ENCODE peak calls at places on chromosomes 13 and 19, in seven cellular contexts. X is GM23338, P is cardiac muscle cell, J is right lobe of liver, M is AG04449, S is A549, V is NB4. E is an unnamed sample.

GRCh38 chr13:81987159-81987558 is 1646.2 kb upstream of the SPRY2 start:
- DNase-seq in X (peak), P (no peak), J (no peak), M (no peak), S (no peak), V (no peak), E (no peak)

GRCh38 chr13:84653915-84654534 is 771.8 kb upstream of the SLITRK1 start:
- DNase-seq in X (no peak), P (no peak), J (no peak), M (no peak), S (no peak), V (no peak), E (no peak)

GRCh38 chr19:6551607-6552450 is 21.0 kb downstream of the TNFSF9 start:
- DNase-seq in X (peak), P (peak), J (no peak), M (no peak), S (peak), V (peak), E (no peak)

GRCh38 chr13:40401911-40402776 is 264.3 kb downstream of the FOXO1 start:
- DNase-seq in X (no peak), P (peak), J (peak), M (peak), S (peak), V (peak), E (peak)

GRCh38 chr19:12159773-12160414 is 3.0 kb upstream of the ZNF136 start:
- DNase-seq in X (peak), P (no peak), J (no peak), M (no peak), S (no peak), V (peak), E (no peak)

GRCh38 chr13:67278230-67278629 is 48.1 kb upstream of the PCDH9 start:
- DNase-seq in X (no peak), P (peak), J (no peak), M (no peak), S (no peak), V (no peak), E (no peak)

GRCh38 chr13:113441661-113442060 is 11.6 kb downstream of the ADPRHL1 start:
- DNase-seq in X (no peak), P (no peak), J (no peak), M (no peak), S (no peak), V (no peak), E (no peak)

GRCh38 chr19:19074172-19074905 is 10.5 kb downstream of the SLC25A42 start:
- DNase-seq in X (no peak), P (no peak), J (no peak), M (no peak), S (no peak), V (peak), E (no peak)

GRCh38 chr13:91946498-91947070 is 548.2 kb downstream of the GPC5 start:
- DNase-seq in X (peak), P (peak), J (no peak), M (no peak), S (peak), V (peak), E (no peak)

GRCh38 chr19:1929051-1929742 is 11.8 kb upstream of the CSNK1G2 start:
- DNase-seq in X (peak), P (peak), J (peak), M (no peak), S (peak), V (peak), E (peak)

GRCh38 chr19:29812881-29813275 is 1.1 kb downstream of the CCNE1 start:
- DNase-seq in X (no peak), P (no peak), J (peak), M (no peak), S (no peak), V (no peak), E (no peak)

GRCh38 chr19:39704181-39705044 is at the start of gene LGALS14:
- DNase-seq in X (no peak), P (no peak), J (no peak), M (no peak), S (no peak), V (no peak), E (no peak)

GRCh38 chr19:6738726-6739389 is 622 bp upstream of the TRIP10 start:
- DNase-seq in X (peak), P (no peak), J (peak), M (no peak), S (no peak), V (no peak), E (peak)

GRCh38 chr19:8131517-8131916 is 17.9 kb downstream of the FBN3 start:
- DNase-seq in X (no peak), P (no peak), J (no peak), M (no peak), S (no peak), V (no peak), E (no peak)

GRCh38 chr13:25654332-25654731 is 282.6 kb downstream of the ATP8A2 start:
- DNase-seq in X (no peak), P (no peak), J (no peak), M (no peak), S (no peak), V (no peak), E (no peak)

GRCh38 chr19:34436716-34437115 is 8.5 kb downstream of the UBA2 start:
- DNase-seq in X (no peak), P (peak), J (no peak), M (no peak), S (no peak), V (no peak), E (no peak)

GRCh38 chr19:17836530-17836929 is 11.3 kb downstream of the JAK3 start:
- DNase-seq in X (no peak), P (no peak), J (no peak), M (no peak), S (no peak), V (no peak), E (no peak)

DNA sequence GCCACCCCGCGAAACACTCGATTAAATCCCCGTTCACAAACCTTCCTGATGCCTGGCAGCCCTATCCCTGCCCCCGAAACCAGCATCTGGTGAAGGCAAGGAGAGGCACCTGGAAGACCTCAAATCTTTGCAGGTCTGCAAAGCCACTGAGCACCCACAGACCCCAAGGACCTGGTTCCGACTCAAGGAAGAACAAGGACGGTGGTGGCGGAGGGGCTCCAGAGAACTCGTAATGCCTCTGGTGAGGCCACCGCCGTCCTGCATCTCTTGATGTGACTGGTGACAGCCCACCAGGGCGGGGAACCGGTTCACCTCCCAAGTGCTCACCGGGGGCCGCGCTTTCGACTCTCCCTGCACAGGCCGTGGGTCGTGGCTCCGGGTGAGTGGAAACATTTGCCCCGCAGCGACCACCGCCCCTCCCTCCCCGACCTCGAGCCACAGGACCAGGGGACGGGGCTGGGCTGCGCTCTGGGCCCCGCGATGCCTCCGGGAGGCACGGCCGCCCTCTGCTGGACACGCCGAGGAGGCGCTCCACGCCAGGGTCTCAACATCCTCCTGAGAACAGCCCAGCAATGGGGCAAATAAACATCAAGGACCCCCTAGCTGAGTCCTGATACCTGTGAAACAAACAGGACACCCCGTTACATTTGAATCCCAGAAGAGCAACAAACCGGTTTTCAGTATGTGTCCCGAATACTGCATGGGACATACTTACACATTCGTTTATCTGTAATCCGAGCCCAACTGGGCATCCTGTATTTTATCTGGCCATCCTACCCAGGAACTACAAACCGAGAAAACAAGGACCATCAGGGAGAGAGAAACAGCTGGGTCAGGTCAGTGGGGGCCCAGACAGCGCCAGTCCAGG is 3.9 kb upstream of the PLPP2 start:
- DNase-seq in X (peak), P (peak), J (no peak), M (no peak), S (peak), V (peak), E (peak)
- H3K4me3 ChIP-seq in X (peak), P (no peak), J (no peak), M (peak), S (no peak), V (no peak), E (no peak)

GRCh38 chr13:58452123-58452623 is 820.6 kb downstream of the PCDH17 start:
- DNase-seq in X (peak), P (peak), J (no peak), M (no peak), S (no peak), V (no peak), E (no peak)
- H3K4me3 ChIP-seq in X (no peak), P (no peak), J (no peak), M (no peak), S (no peak), V (no peak), E (no peak)

DNA sequence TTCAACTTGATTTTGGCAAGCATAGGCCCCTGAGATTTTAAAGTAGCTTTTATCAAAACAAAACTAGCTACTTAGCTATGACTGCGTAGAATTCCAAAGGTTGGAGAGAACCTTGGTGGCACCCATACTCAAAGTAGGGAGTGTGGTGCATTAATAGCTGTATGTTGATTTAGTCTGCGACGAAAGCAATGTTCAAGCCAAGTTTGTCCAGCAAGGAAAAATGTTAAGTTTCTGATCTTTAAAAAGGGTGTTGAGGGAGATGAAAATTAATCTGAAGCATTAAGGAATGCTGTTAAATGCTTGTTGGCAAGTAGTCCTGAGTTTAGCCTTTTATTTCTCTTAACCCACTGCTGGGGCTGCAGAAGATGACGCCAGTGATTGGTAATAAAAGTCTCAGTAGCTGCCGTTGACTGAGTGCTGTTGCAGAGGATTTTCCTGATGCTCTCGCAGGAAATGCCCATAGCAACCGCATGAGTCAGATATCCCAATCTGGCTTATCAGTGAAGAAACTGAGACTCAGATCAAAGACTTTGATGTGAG is 75.9 kb upstream of the RNF113B start:
- DNase-seq in X (no peak), P (peak), J (no peak), M (peak), S (no peak), V (no peak), E (no peak)
- H3K4me3 ChIP-seq in X (no peak), P (no peak), J (no peak), M (no peak), S (no peak), V (no peak), E (no peak)

GRCh38 chr19:54470276-54470887 is 2.7 kb downstream of the CDC42EP5 start:
- DNase-seq in X (no peak), P (no peak), J (no peak), M (no peak), S (no peak), V (no peak), E (no peak)
- H3K4me3 ChIP-seq in X (peak), P (no peak), J (no peak), M (peak), S (no peak), V (no peak), E (no peak)

GRCh38 chr19:55603581-55604292 is 1.7 kb upstream of the ZNF865 start:
- DNase-seq in X (peak), P (no peak), J (no peak), M (no peak), S (no peak), V (no peak), E (no peak)
- H3K4me3 ChIP-seq in X (peak), P (no peak), J (no peak), M (no peak), S (no peak), V (no peak), E (no peak)

GRCh38 chr13:28534210-28534609 is 39.3 kb upstream of the FLT1 start:
- DNase-seq in X (no peak), P (no peak), J (no peak), M (no peak), S (no peak), V (no peak), E (no peak)

GRCh38 chr13:28533441-28534166 is 38.7 kb upstream of the FLT1 start:
- DNase-seq in X (no peak), P (no peak), J (no peak), M (no peak), S (no peak), V (no peak), E (no peak)

GRCh38 chr13:28532226-28533048 is 37.5 kb upstream of the FLT1 start:
- DNase-seq in X (peak), P (peak), J (peak), M (no peak), S (no peak), V (no peak), E (no peak)

GRCh38 chr13:28531956-28532225 is 37.0 kb upstream of the FLT1 start:
- DNase-seq in X (no peak), P (no peak), J (no peak), M (no peak), S (no peak), V (no peak), E (no peak)

DNA sequence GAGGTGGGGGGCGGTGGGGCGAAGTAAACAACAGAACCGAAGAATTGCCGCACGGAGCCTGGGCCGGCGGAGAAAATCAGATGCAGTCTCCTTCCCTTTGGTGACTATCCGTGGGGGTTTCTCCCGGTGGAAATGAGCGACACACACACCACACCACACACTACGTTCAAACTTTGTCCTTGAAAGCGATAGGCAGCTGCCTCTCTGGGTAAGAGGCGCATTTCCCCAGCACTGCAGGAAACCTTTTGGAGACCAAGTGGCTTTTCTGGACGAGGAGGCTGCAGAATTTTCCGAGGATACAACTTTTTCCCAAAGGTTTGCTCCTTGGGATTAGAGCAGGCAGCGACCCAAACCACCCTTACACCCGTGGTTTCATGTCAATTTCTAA is 38.1 kb upstream of the FLT1 start:
- DNase-seq in X (peak), P (peak), J (no peak), M (no peak), S (no peak), V (no peak), E (no peak)
- H3K4me3 ChIP-seq in X (peak), P (peak), J (no peak), M (peak), S (peak), V (no peak), E (no peak)

GRCh38 chr19:5498817-5499535 is 43.8 kb downstream of the ZNRF4 start:
- DNase-seq in X (peak), P (no peak), J (no peak), M (no peak), S (no peak), V (no peak), E (no peak)

GRCh38 chr19:5504115-5504514 is 48.9 kb downstream of the ZNRF4 start:
- DNase-seq in X (peak), P (no peak), J (no peak), M (no peak), S (no peak), V (no peak), E (no peak)

GRCh38 chr19:5503598-5503997 is 48.4 kb downstream of the ZNRF4 start:
- DNase-seq in X (no peak), P (no peak), J (no peak), M (no peak), S (peak), V (peak), E (no peak)

GRCh38 chr19:5497297-5497696 is 42.1 kb downstream of the ZNRF4 start:
- DNase-seq in X (no peak), P (no peak), J (no peak), M (no peak), S (no peak), V (no peak), E (no peak)

GRCh38 chr19:5501907-5502306 is 46.7 kb downstream of the ZNRF4 start:
- DNase-seq in X (no peak), P (no peak), J (no peak), M (no peak), S (no peak), V (no peak), E (no peak)
- H3K4me3 ChIP-seq in X (no peak), P (no peak), J (no peak), M (no peak), S (no peak), V (no peak), E (no peak)

GRCh38 chr13:98930014-98930625 is 47.7 kb downstream of the DOCK9 start:
- DNase-seq in X (peak), P (no peak), J (no peak), M (no peak), S (no peak), V (no peak), E (no peak)
- H3K4me3 ChIP-seq in X (no peak), P (no peak), J (no peak), M (no peak), S (no peak), V (no peak), E (no peak)

GRCh38 chr19:50718255-50719118 is 1.1 kb downstream of the SHANK1 start:
- DNase-seq in X (peak), P (no peak), J (no peak), M (no peak), S (no peak), V (peak), E (no peak)
- H3K4me3 ChIP-seq in X (peak), P (peak), J (no peak), M (peak), S (peak), V (peak), E (no peak)

E was measured in left lung.